ENCODE peak calls at places on chromosome 15, in seven cellular contexts. U, P, G, A, X, T and V are unnamed samples.

GRCh38 chr15:86591994-86592746 is 512.5 kb downstream of the AGBL1 start:
- DNase-seq in U (no peak), P (no peak), G (no peak), A (peak; percentile 71), X (no peak), T (peak; percentile 69), V (no peak)

GRCh38 chr15:41581110-41581509 is 22.1 kb downstream of the TYRO3 start:
- DNase-seq in U (no peak), P (no peak), G (peak; percentile 19), A (no peak), X (peak; percentile 22), T (no peak), V (no peak)

GRCh38 chr15:81387629-81388430 is 13.8 kb upstream of the TMC3 start:
- DNase-seq in U (no peak), P (no peak), G (no peak), A (no peak), X (no peak), T (no peak), V (no peak)

GRCh38 chr15:88342666-88343065 is 86.1 kb upstream of the NTRK3 start:
- DNase-seq in U (no peak), P (peak; percentile 53), G (no peak), A (no peak), X (no peak), T (no peak), V (no peak)

GRCh38 chr15:69595009-69595825 is 142.6 kb downstream of the RPLP1 start:
- DNase-seq in U (no peak), P (peak; percentile 22), G (no peak), A (peak; percentile 91), X (no peak), T (peak; percentile 69), V (no peak)

GRCh38 chr15:70741107-70741511 is 22.2 kb downstream of the UACA start:
- DNase-seq in U (peak; percentile 58), P (peak; percentile 93), G (peak; percentile 31), A (peak; percentile 75), X (peak; percentile 93), T (peak; percentile 70), V (no peak)

GRCh38 chr15:94056314-94056713 is 175.0 kb upstream of the MCTP2 start:
- DNase-seq in U (peak; percentile 67), P (peak; percentile 56), G (no peak), A (no peak), X (no peak), T (no peak), V (no peak)

GRCh38 chr15:56805466-56806146 is 72.3 kb upstream of the ZNF280D start:
- DNase-seq in U (peak; percentile 43), P (peak; percentile 91), G (peak; percentile 65), A (no peak), X (peak; percentile 93), T (no peak), V (no peak)

GRCh38 chr15:58987036-58987435 is 427 bp upstream of the RNF111 start:
- DNase-seq in U (no peak), P (no peak), G (no peak), A (no peak), X (no peak), T (no peak), V (no peak)

GRCh38 chr15:101206173-101206572 is 45.7 kb downstream of the CHSY1 start:
- DNase-seq in U (no peak), P (peak; percentile 39), G (no peak), A (no peak), X (peak; percentile 70), T (no peak), V (no peak)

GRCh38 chr15:29442532-29442931 is 172.9 kb upstream of the NSMCE3 start:
- DNase-seq in U (no peak), P (no peak), G (no peak), A (no peak), X (no peak), T (no peak), V (no peak)

GRCh38 chr15:60215225-60215963 is 182.4 kb downstream of the ANXA2 start:
- DNase-seq in U (no peak), P (no peak), G (no peak), A (no peak), X (no peak), T (no peak), V (no peak)

GRCh38 chr15:23912191-23912590 is 225.1 kb upstream of the NDN start:
- DNase-seq in U (no peak), P (no peak), G (no peak), A (no peak), X (no peak), T (no peak), V (no peak)

GRCh38 chr15:67776600-67776999 is 48.7 kb upstream of the SKOR1 start:
- DNase-seq in U (no peak), P (no peak), G (no peak), A (no peak), X (peak; percentile 29), T (no peak), V (no peak)

GRCh38 chr15:70142322-70143191 is 44.8 kb upstream of the TLE3 start:
- DNase-seq in U (peak; percentile 52), P (no peak), G (no peak), A (peak; percentile 82), X (peak; percentile 40), T (peak; percentile 75), V (no peak)

GRCh38 chr15:59180946-59181345 is 25.7 kb upstream of the LDHAL6B start:
- DNase-seq in U (no peak), P (no peak), G (no peak), A (no peak), X (peak; percentile 54), T (no peak), V (no peak)

GRCh38 chr15:25693321-25694237 is 169.5 kb downstream of the ATP10A start:
- DNase-seq in U (no peak), P (peak; percentile 28), G (no peak), A (no peak), X (peak; percentile 43), T (peak; percentile 43), V (peak; percentile 74)

GRCh38 chr15:90393040-90393439 is 5.0 kb downstream of the IQGAP1 start:
- DNase-seq in U (no peak), P (no peak), G (no peak), A (no peak), X (no peak), T (no peak), V (no peak)
- H3K4me3 ChIP-seq in U (no peak overlapping the region), P (no peak overlapping the region), G (no peak overlapping the region), A (no peak overlapping the region), X (no peak overlapping the region), T (no peak overlapping the region), V (no peak overlapping the region)

GRCh38 chr15:89814112-89814742 is 425 bp downstream of the ANPEP start:
- DNase-seq in U (no peak), P (no peak), G (no peak), A (no peak), X (no peak), T (peak; percentile 13), V (no peak)

GRCh38 chr15:89812847-89813320 is 1.8 kb downstream of the ANPEP start:
- DNase-seq in U (no peak), P (no peak), G (no peak), A (no peak), X (no peak), T (no peak), V (no peak)

GRCh38 chr15:89812126-89812846 is 2.4 kb downstream of the ANPEP start:
- DNase-seq in U (no peak), P (peak; percentile 60), G (no peak), A (peak; percentile 55), X (peak; percentile 74), T (peak; percentile 76), V (no peak)

GRCh38 chr15:89815769-89816168 is 1.1 kb upstream of the ANPEP start:
- DNase-seq in U (no peak), P (no peak), G (no peak), A (no peak), X (no peak), T (no peak), V (no peak)

DNA sequence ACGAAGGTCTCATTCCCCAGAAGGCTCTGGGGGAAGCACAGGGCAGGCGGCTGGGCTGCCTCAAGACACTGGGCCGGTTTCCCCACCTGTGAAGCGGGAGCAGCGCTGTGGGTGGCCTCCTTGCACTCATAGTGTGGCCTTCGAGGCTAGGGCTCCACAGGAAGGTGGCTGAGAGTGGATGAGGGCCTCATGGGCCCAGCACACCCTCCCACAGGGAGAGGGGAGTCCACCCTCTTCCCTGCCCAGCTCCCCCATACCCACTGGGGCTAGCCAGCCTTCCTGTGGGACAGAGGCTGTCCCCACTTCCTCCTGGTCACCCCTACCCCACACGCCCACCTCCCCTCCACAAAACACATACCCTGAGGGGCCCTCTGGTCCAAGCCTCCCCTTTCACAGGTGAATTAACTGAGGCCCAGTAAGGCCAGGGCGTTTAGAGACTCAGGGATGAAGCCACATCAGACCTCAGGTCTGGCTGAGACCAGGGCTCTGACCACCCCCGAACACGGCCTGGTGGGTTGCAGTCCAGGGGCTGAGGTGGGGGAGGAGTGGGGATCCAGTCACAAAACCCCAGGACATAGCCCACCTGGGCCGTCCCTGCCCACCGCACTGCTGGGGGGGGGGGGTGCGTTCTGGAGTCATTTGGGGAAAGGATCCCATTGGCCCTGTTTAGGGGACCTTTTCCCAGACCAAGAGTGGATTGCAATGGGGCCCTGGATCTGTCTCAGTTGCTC is 1.1 kb downstream of the ANPEP start:
- DNase-seq in U (no peak), P (no peak), G (no peak), A (no peak), X (no peak), T (peak; percentile 13), V (no peak)
- H3K4me3 ChIP-seq in U (peak overlapping the region; percentile 74), P (peak overlapping the region; percentile 82), G (no peak overlapping the region), A (no peak overlapping the region), X (peak overlapping the region; percentile 95), T (peak overlapping the region; percentile 60), V (peak overlapping the region; percentile 43)

GRCh38 chr15:72406936-72407335 is 8.8 kb downstream of the TMEM202 start:
- DNase-seq in U (no peak), P (no peak), G (no peak), A (no peak), X (no peak), T (no peak), V (no peak)
- H3K4me3 ChIP-seq in U (no peak overlapping the region), P (no peak overlapping the region), G (no peak overlapping the region), A (no peak overlapping the region), X (no peak overlapping the region), T (no peak overlapping the region), V (no peak overlapping the region)

GRCh38 chr15:64356443-64357040 is 569 bp upstream of the CSNK1G1 start:
- DNase-seq in U (peak; percentile 45), P (peak; percentile 96), G (peak; percentile 61), A (no peak), X (peak; percentile 96), T (no peak), V (peak; percentile 47)

GRCh38 chr15:64361259-64361658 is 5.3 kb upstream of the CSNK1G1 start:
- DNase-seq in U (no peak), P (no peak), G (no peak), A (no peak), X (no peak), T (no peak), V (no peak)

GRCh38 chr15:64354683-64355558 is 1.1 kb downstream of the CSNK1G1 start:
- DNase-seq in U (no peak), P (no peak), G (no peak), A (no peak), X (no peak), T (no peak), V (peak; percentile 85)

GRCh38 chr15:64351265-64351664 is 4.7 kb downstream of the CSNK1G1 start:
- DNase-seq in U (no peak), P (peak; percentile 25), G (no peak), A (no peak), X (peak; percentile 17), T (no peak), V (no peak)

GRCh38 chr15:64355559-64356442 is at the start of gene CSNK1G1:
- DNase-seq in U (peak; percentile 95), P (peak; percentile 98), G (peak; percentile 91), A (peak; percentile 97), X (peak; percentile 98), T (peak; percentile 96), V (peak; percentile 100)
- H3K4me3 ChIP-seq in U (peak within 1 kb of the TSS; percentile 98), P (peak within 1 kb of the TSS; percentile 95), G (peak within 1 kb of the TSS; percentile 78), A (peak within 1 kb of the TSS; percentile 73), X (peak within 1 kb of the TSS; percentile 84), T (peak within 1 kb of the TSS; percentile 96), V (peak within 1 kb of the TSS; percentile 73)